ENCODE peak calls at places on chromosomes 2 and 18, in six cellular contexts. Z, B, Q, M, I and O are unnamed samples.

GRCh38 chr2:75801234-75801982 is 90.7 kb upstream of the GCFC2 start:
- DNase-seq in Z (no peak), I (no peak), B (no peak), M (no peak), Q (no peak), O (no peak)

GRCh38 chr2:62738981-62739936 is 33.7 kb downstream of the EHBP1 start:
- DNase-seq in I (peak), Z (no peak), B (no peak), M (no peak), Q (peak), O (no peak)

GRCh38 chr2:172877826-172878225 is 142.2 kb downstream of the RAPGEF4 start:
- DNase-seq in I (no peak), B (no peak), Q (no peak), Z (no peak), M (no peak), O (no peak)

GRCh38 chr2:196275646-196276352 is 104.4 kb upstream of the STK17B start:
- DNase-seq in Z (no peak), Q (no peak), I (peak), B (no peak), M (no peak), O (no peak)

GRCh38 chr2:182822733-182823132 is 43.7 kb downstream of the FRZB start:
- DNase-seq in B (no peak), Q (no peak), M (no peak), Z (no peak), I (no peak), O (no peak)

GRCh38 chr2:46198164-46198883 is 98.9 kb upstream of the EPAS1 start:
- DNase-seq in I (no peak), Z (no peak), B (no peak), M (no peak), Q (no peak), O (no peak)

GRCh38 chr2:183179156-183179555 is 54.9 kb downstream of the NUP35 start:
- DNase-seq in Q (peak), M (no peak), I (no peak), B (no peak), Z (no peak), O (no peak)

GRCh38 chr2:207734264-207734635 is 22.8 kb downstream of the CCNYL1 start:
- DNase-seq in Z (no peak), B (no peak), M (no peak), I (peak), Q (peak), O (no peak)

GRCh38 chr2:10536569-10537133 is 88.5 kb upstream of the ODC1 start:
- DNase-seq in M (no peak), Z (no peak), B (peak), I (peak), Q (no peak), O (no peak)

GRCh38 chr2:3458396-3459184 is 60.7 kb downstream of the ADI1 start:
- DNase-seq in M (no peak), B (no peak), Q (no peak), Z (no peak), I (no peak), O (no peak)

GRCh38 chr2:8487461-8487932 is 194.4 kb upstream of the ID2 start:
- DNase-seq in B (no peak), I (no peak), Q (no peak), Z (no peak), M (no peak), O (no peak)

GRCh38 chr2:154527962-154528361 is 170.5 kb upstream of the KCNJ3 start:
- DNase-seq in B (no peak), I (no peak), Z (no peak), M (no peak), Q (no peak), O (no peak)

GRCh38 chr2:46367286-46367685 is 70.1 kb downstream of the EPAS1 start:
- DNase-seq in B (no peak), M (no peak), Q (no peak), Z (no peak), I (no peak), O (no peak)

GRCh38 chr18:80191907-80192652 is 55.2 kb downstream of the PARD6G start:
- DNase-seq in Q (no peak), B (no peak), Z (no peak), M (peak), I (no peak), O (no peak)

GRCh38 chr2:99643824-99644787 is 154.3 kb upstream of the REV1 start:
- DNase-seq in Q (peak), M (no peak), B (no peak), Z (no peak), I (no peak), O (no peak)

GRCh38 chr2:19815746-19816145 is 86.0 kb downstream of the TTC32 start:
- DNase-seq in Q (no peak), I (peak), B (no peak), Z (no peak), M (no peak), O (no peak)

GRCh38 chr2:16635796-16636699 is 29.6 kb downstream of the CYRIA start:
- DNase-seq in M (no peak), Z (no peak), B (no peak), I (no peak), Q (no peak), O (no peak)

GRCh38 chr18:39521164-39521563 is 1955.6 kb upstream of the CELF4 start:
- DNase-seq in M (no peak), Z (no peak), B (no peak), Q (no peak), I (no peak), O (no peak)

GRCh38 chr18:64893349-64893748 is 744.5 kb upstream of the LINC00305 start:
- DNase-seq in Z (no peak), B (no peak), Q (no peak), M (no peak), I (no peak), O (no peak)

GRCh38 chr2:199710551-199710950 is 140.4 kb downstream of the FTCDNL1 start:
- DNase-seq in I (no peak), B (no peak), Q (no peak), Z (no peak), M (no peak), O (no peak)

GRCh38 chr2:201129044-201129505 is 13.1 kb downstream of the CFLAR start:
- DNase-seq in Z (no peak), Q (peak), B (no peak), I (peak), M (no peak), O (no peak)

GRCh38 chr18:57660961-57661360 is 39.3 kb upstream of the NARS1 start:
- DNase-seq in Q (peak), Z (no peak), B (no peak), M (no peak), I (peak), O (no peak)

GRCh38 chr2:238290715-238291549 is 2.5 kb upstream of the PER2 start:
- DNase-seq in B (no peak), Q (no peak), M (no peak), Z (no peak), I (no peak), O (no peak)

GRCh38 chr2:140063356-140063755 is 1283.2 kb upstream of the NXPH2 start:
- DNase-seq in I (no peak), B (no peak), Q (no peak), M (no peak), Z (no peak), O (no peak)

GRCh38 chr2:74893332-74893731 is 59.4 kb downstream of the HK2 start:
- DNase-seq in I (peak), M (no peak), Z (no peak), B (no peak), Q (peak), O (no peak)

GRCh38 chr18:22983175-22983574 is 50.0 kb downstream of the RBBP8 start:
- DNase-seq in I (peak), Q (peak), Z (no peak), B (no peak), M (no peak), O (no peak)

GRCh38 chr18:54856105-54856504 is 27.8 kb downstream of the RAB27B start:
- DNase-seq in I (no peak), Q (no peak), M (no peak), B (no peak), Z (no peak), O (no peak)

GRCh38 chr18:74541703-74542555 is 7.6 kb downstream of the CNDP1 start:
- DNase-seq in B (peak), Z (no peak), I (no peak), M (no peak), Q (no peak), O (no peak)

GRCh38 chr2:241795021-241795999 is 13.7 kb upstream of the NEU4 start:
- DNase-seq in M (no peak), B (peak), Z (no peak), I (no peak), Q (no peak), O (no peak)

GRCh38 chr2:26126091-26126490 is 46.8 kb upstream of the GAREM2 start:
- DNase-seq in Q (no peak), Z (no peak), I (no peak), B (no peak), M (no peak), O (no peak)

GRCh38 chr2:114661926-114662670 is 219.7 kb downstream of the DPP10 start:
- DNase-seq in B (peak), Q (peak), Z (no peak), M (peak), I (no peak), O (no peak)

GRCh38 chr2:219405451-219405850 is 12.7 kb upstream of the DES start:
- DNase-seq in B (no peak), Z (no peak), Q (peak), M (no peak), I (no peak), O (no peak)
- TF ChIP-seq CTCF in B (no peak), Z (no peak), Q (no peak), M (no peak), I (peak), O (no peak)

DNA sequence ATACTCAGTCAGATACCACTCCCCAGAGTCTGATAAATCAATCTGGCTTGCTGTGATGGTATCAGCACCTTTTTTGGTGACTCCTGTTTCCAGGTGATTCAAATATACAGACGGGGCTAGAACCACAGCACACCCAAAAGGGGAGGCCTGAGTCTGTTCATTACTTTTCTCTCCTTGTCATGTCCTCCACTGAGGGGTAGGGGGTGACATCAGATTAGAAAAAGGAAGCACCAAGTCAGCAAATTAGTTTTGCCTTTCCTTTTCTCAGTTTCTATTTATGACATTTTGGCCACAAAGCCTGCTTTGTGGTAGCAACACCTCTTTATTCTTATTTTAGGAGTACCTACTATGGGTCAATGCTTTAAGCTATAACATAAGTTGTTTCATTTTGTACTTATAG is 127.4 kb downstream of the CCDC102B start:
- DNase-seq in B (no peak), I (no peak), M (no peak), Q (peak), Z (no peak), O (no peak)
- TF ChIP-seq CTCF in B (peak), I (no peak), M (peak), Q (peak), Z (no peak), O (no peak)

GRCh38 chr2:28400921-28401320 is 8.3 kb downstream of the FOSL2 start:
- DNase-seq in M (no peak), B (no peak), I (no peak), Z (no peak), Q (no peak), O (no peak)
- TF ChIP-seq CTCF in M (no peak), B (no peak), I (no peak), Z (no peak), Q (no peak), O (no peak)

GRCh38 chr2:60553496-60553991 is at the start of gene BCL11A:
- DNase-seq in Z (no peak), Q (peak), I (peak), B (peak), M (no peak), O (no peak)

GRCh38 chr2:60555066-60555793 is 1.8 kb upstream of the BCL11A start:
- DNase-seq in M (no peak), Q (peak), Z (no peak), B (peak), I (peak), O (peak)

GRCh38 chr2:60552851-60553495 is 481 bp downstream of the BCL11A start:
- DNase-seq in I (no peak), M (no peak), Q (no peak), Z (no peak), B (no peak), O (no peak)

GRCh38 chr2:60554649-60555065 is 1.2 kb upstream of the BCL11A start:
- DNase-seq in I (no peak), Q (no peak), B (no peak), M (no peak), Z (no peak), O (no peak)

DNA sequence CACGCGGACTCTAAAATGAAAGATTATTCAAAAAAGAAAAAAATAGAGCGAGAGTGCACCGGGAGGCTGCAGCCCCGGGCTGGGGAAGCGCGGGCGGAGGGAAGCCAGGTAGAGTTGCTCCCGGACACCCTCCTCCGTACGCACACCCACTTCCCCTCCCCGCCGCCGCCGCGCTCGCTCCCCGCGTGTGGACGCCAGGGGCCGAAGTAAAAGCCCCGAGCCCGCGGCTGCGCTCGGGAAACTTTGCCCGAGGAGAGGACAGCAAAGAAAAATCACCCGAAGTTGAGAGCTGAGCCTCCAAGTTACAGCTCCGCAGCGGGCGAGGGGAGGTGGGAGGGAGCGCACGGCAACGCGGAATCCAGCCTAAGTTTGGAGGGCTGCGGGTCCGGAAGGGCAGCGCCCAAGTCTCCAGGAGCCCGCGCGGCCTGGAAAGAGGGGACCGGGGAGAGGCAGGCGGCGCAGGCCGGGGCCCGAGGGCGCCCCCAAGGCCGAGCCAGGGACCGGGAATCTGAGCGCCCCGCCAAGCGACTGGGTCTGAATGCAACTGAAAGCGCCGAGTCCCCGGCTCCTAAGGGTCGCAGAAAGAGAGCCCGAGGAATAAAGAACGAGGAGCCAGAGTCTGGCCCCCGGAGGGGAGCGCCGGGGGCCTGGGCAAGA is 666 bp upstream of the BCL11A start:
- DNase-seq in I (no peak), B (peak), M (no peak), Z (no peak), Q (no peak), O (no peak)
- TF ChIP-seq CTCF in I (no peak), B (no peak), M (no peak), Z (no peak), Q (no peak), O (no peak)

GRCh38 chr2:197615033-197615652 is 60.2 kb downstream of the RFTN2 start:
- DNase-seq in Z (no peak), Q (no peak), I (no peak), M (no peak), B (no peak), O (no peak)
- TF ChIP-seq CTCF in Z (peak), Q (no peak), I (no peak), M (no peak), B (no peak), O (no peak)